ENCODE peak calls at places on chromosome 22, in seven cellular contexts. Q is HepG2, J is transverse colon, L is A549, M is stomach, H is ovary, C is GM12878. I is an unnamed sample. For H3K4me1, the result is how much of the 10 kb centered on the place peaks cover.

GRCh38 chr22:28014141-28015055 is 95.3 kb upstream of the PITPNB start:
- DNase-seq in L (no peak), C (no peak), H (peak), Q (no peak), J (no peak), M (no peak), I (no peak)

GRCh38 chr22:31692186-31692886 is 30.3 kb upstream of the PISD start:
- DNase-seq in H (no peak), Q (no peak), M (no peak), C (no peak), L (no peak), J (no peak), I (no peak)

GRCh38 chr22:16601437-16602223 is 9.0 kb upstream of the CCT8L2 start:
- DNase-seq in M (no peak), C (no peak), Q (no peak), L (no peak), H (peak), J (no peak), I (no peak)

GRCh38 chr22:48824673-48825651 is 1002.7 kb downstream of the BRD1 start:
- DNase-seq in J (no peak), L (no peak), Q (no peak), H (no peak), C (no peak), M (no peak), I (no peak)

GRCh38 chr22:46684706-46685105 is 53.3 kb downstream of the CERK start:
- DNase-seq in H (no peak), C (peak), J (peak), Q (no peak), L (no peak), M (peak), I (no peak)

GRCh38 chr22:26718905-26719304 is 61.5 kb downstream of the MIAT start:
- DNase-seq in J (no peak), H (no peak), C (no peak), M (no peak), Q (no peak), L (peak), I (no peak)

GRCh38 chr22:28983788-28984441 is 77.7 kb downstream of the C22orf31 start:
- DNase-seq in C (no peak), Q (no peak), H (no peak), L (no peak), M (no peak), J (no peak), I (no peak)

GRCh38 chr22:27032121-27032761 is 374.9 kb downstream of the MIAT start:
- DNase-seq in C (no peak), L (no peak), Q (no peak), H (peak), J (no peak), M (no peak), I (no peak)

GRCh38 chr22:49257551-49257951 is 570.1 kb downstream of the BRD1 start:
- DNase-seq in Q (no peak), M (peak), J (no peak), H (no peak), C (no peak), L (no peak), I (no peak)

GRCh38 chr22:38718414-38718813 is 12.7 kb downstream of the GTPBP1 start:
- DNase-seq in J (peak), L (peak), M (peak), H (peak), C (no peak), Q (peak), I (no peak)

GRCh38 chr22:40029189-40029890 is 34.6 kb downstream of the FAM83F start:
- DNase-seq in J (no peak), H (peak), M (no peak), L (no peak), C (no peak), Q (peak), I (no peak)

GRCh38 chr22:43745783-43746356 is 66.2 kb downstream of the EFCAB6 start:
- DNase-seq in Q (no peak), H (no peak), L (no peak), J (no peak), M (no peak), C (no peak), I (no peak)

GRCh38 chr22:43862074-43862881 is at the start of gene SULT4A1:
- DNase-seq in C (no peak), J (no peak), L (no peak), M (no peak), H (peak), Q (no peak), I (no peak)

GRCh38 chr22:19068784-19069271 is 53.4 kb downstream of the DGCR2 start:
- DNase-seq in Q (no peak), C (no peak), H (no peak), J (no peak), L (no peak), M (no peak), I (no peak)

GRCh38 chr22:44210721-44211120 is 30.0 kb downstream of the PARVG start:
- DNase-seq in J (no peak), Q (no peak), C (no peak), M (no peak), H (no peak), L (no peak), I (no peak)

GRCh38 chr22:26970809-26971394 is 313.5 kb downstream of the MIAT start:
- DNase-seq in Q (no peak), C (no peak), M (no peak), L (no peak), H (no peak), J (no peak), I (no peak)

GRCh38 chr22:38270091-38270972 is 2.5 kb downstream of the TMEM184B start:
- DNase-seq in H (no peak), J (no peak), M (no peak), C (no peak), L (no peak), Q (no peak), I (no peak)

GRCh38 chr22:49367016-49367697 is 460.5 kb downstream of the BRD1 start:
- DNase-seq in Q (no peak), J (no peak), H (no peak), M (peak), L (no peak), C (no peak), I (no peak)

GRCh38 chr22:39471421-39472141 is 14.8 kb downstream of the MGAT3 start:
- DNase-seq in L (no peak), M (no peak), C (peak), J (peak), H (no peak), Q (no peak), I (no peak)

GRCh38 chr22:35350539-35351503 is 30.1 kb upstream of the HMOX1 start:
- DNase-seq in J (peak), Q (peak), M (peak), H (peak), C (peak), L (peak), I (peak)
- H3K4me3 ChIP-seq in J (peak), Q (peak), M (peak), H (peak), C (peak), L (peak), I (peak)

GRCh38 chr22:45527456-45527855 is 24.8 kb downstream of the FBLN1 start:
- DNase-seq in Q (no peak), J (no peak), H (no peak), M (no peak), L (no peak), C (no peak), I (no peak)
- H3K4me1 ChIP-seq in Q (under half), J (under half), H (under half), M (under half), L (under half), C (under half), I (under half)

GRCh38 chr22:41446639-41447434 is at the start of gene TOB2:
- DNase-seq in J (peak), M (peak), L (peak), H (peak), Q (peak), C (peak), I (peak)
- TF ChIP-seq EP300 in J (no peak), M (peak), L (no peak), H (peak), Q (peak), C (no peak), I (peak)

GRCh38 chr22:50475652-50476002 is 792 bp upstream of the SBF1 start:
- DNase-seq in M (no peak), H (no peak), C (no peak), L (no peak), Q (no peak), J (no peak), I (no peak)
- H3K4me3 ChIP-seq in M (peak), H (no peak), C (no peak), L (peak), Q (peak), J (no peak), I (peak)

GRCh38 chr22:36211237-36211881 is 9.8 kb upstream of the APOL4 start:
- DNase-seq in J (no peak), H (no peak), L (no peak), C (no peak), M (no peak), Q (no peak), I (no peak)

GRCh38 chr22:36206255-36206654 is 4.6 kb upstream of the APOL4 start:
- DNase-seq in H (no peak), J (no peak), M (no peak), L (no peak), C (no peak), Q (no peak), I (no peak)

GRCh38 chr22:36204641-36205032 is 3.0 kb upstream of the APOL4 start:
- DNase-seq in J (peak), Q (peak), M (peak), H (no peak), L (no peak), C (no peak), I (no peak)

GRCh38 chr22:36208934-36209333 is 7.3 kb upstream of the APOL4 start:
- DNase-seq in C (no peak), Q (no peak), M (no peak), H (no peak), J (no peak), L (no peak), I (no peak)

GRCh38 chr22:36208162-36208765 is 6.7 kb upstream of the APOL4 start:
- DNase-seq in H (no peak), J (no peak), L (no peak), M (no peak), C (no peak), Q (no peak), I (no peak)
- H3K4me1 ChIP-seq in H (under half), J (under half), L (under half), M (under half), C (under half), Q (half or more), I (under half)

GRCh38 chr22:20857247-20857643 is 1.4 kb downstream of the PI4KA start:
- DNase-seq in M (no peak), H (no peak), C (no peak), J (no peak), Q (no peak), L (no peak), I (no peak)
- TF ChIP-seq EP300 in M (no peak), H (no peak), C (no peak), J (no peak), Q (no peak), L (no peak), I (no peak)

I was measured in tibial nerve.